ENCODE peak calls at places on chromosomes 13 and 19, in eight cellular contexts. Y is HCT116; Q is stomach; F is naive thymus-derived CD4-positive, alpha-beta T cell; K is upper lobe of right lung; N is CD8-positive, alpha-beta T cell; U is body of pancreas; H is GM23248. E is an unnamed sample. For H3K9me3, the result is how much of the 10 kb centered on the place peaks cover.

GRCh38 chr19:558770-559439 is 13.5 kb upstream of the BSG start:
- DNase-seq in H (no peak), N (no peak), U (no peak), F (no peak), K (peak), Q (peak), Y (no peak), E (no peak)

GRCh38 chr13:77728265-77728966 is 30.9 kb downstream of the SLAIN1 start:
- DNase-seq in H (no peak), N (no peak), F (no peak), Y (no peak), U (no peak), K (no peak), Q (no peak), E (no peak)

GRCh38 chr19:9251236-9251635 is 506 bp downstream of the OR7E24 start:
- DNase-seq in U (no peak), K (no peak), F (no peak), Q (no peak), N (no peak), H (no peak), Y (no peak), E (no peak)

GRCh38 chr19:4523306-4524110 is 5.2 kb upstream of the PLIN4 start:
- DNase-seq in Q (peak), H (peak), F (no peak), K (peak), N (peak), U (peak), Y (peak), E (no peak)

GRCh38 chr19:35315883-35316282 is 13.1 kb upstream of the CD22 start:
- DNase-seq in Y (no peak), Q (no peak), F (no peak), K (no peak), H (no peak), U (no peak), N (no peak), E (no peak)

GRCh38 chr19:12726988-12727316 is 3.2 kb upstream of the TNPO2 start:
- DNase-seq in U (no peak), Q (no peak), K (no peak), H (no peak), Y (no peak), F (no peak), N (no peak), E (no peak)

GRCh38 chr13:31101511-31102170 is 60.1 kb downstream of the HSPH1 start:
- DNase-seq in U (no peak), K (no peak), N (no peak), H (peak), Q (no peak), Y (no peak), F (no peak), E (no peak)

GRCh38 chr19:39858541-39858940 is 12.4 kb upstream of the FBL start:
- DNase-seq in Y (no peak), Q (peak), U (peak), H (no peak), N (peak), F (no peak), K (peak), E (no peak)

GRCh38 chr13:112905990-112906641 is 62.9 kb upstream of the MCF2L start:
- DNase-seq in U (no peak), F (no peak), Q (peak), N (no peak), K (no peak), H (no peak), Y (no peak), E (no peak)

GRCh38 chr19:15112385-15112784 is 5.2 kb downstream of the SYDE1 start:
- DNase-seq in K (no peak), H (peak), F (no peak), Q (no peak), N (no peak), Y (peak), U (no peak), E (no peak)

GRCh38 chr19:3275068-3275582 is 50.7 kb downstream of the CELF5 start:
- DNase-seq in F (peak), U (no peak), K (no peak), N (peak), H (no peak), Q (no peak), Y (peak), E (peak)

GRCh38 chr19:45940515-45940805 is 25.9 kb upstream of the NANOS2 start:
- DNase-seq in Y (no peak), Q (no peak), U (no peak), K (no peak), N (no peak), H (no peak), F (no peak), E (no peak)

GRCh38 chr19:56295531-56296455 is 18.8 kb downstream of the ZSCAN5A start:
- DNase-seq in H (no peak), F (no peak), Y (no peak), Q (no peak), N (no peak), K (no peak), U (no peak), E (no peak)

GRCh38 chr13:83722443-83722842 is 159.8 kb downstream of the SLITRK1 start:
- DNase-seq in U (no peak), Y (no peak), F (no peak), H (no peak), K (no peak), Q (no peak), N (no peak), E (no peak)

GRCh38 chr19:20863176-20863575 is 59.9 kb upstream of the ZNF85 start:
- DNase-seq in N (no peak), U (peak), K (no peak), Q (no peak), Y (no peak), F (no peak), H (no peak), E (no peak)

GRCh38 chr13:81907973-81908372 is 1567.0 kb upstream of the SPRY2 start:
- DNase-seq in H (no peak), U (no peak), Y (no peak), N (no peak), Q (no peak), K (no peak), F (no peak), E (no peak)

GRCh38 chr19:42252365-42253244 is 2.3 kb downstream of the ERF start:
- DNase-seq in H (peak), N (no peak), K (peak), U (peak), Y (no peak), F (peak), Q (no peak), E (no peak)

GRCh38 chr19:13181747-13182388 is 31.7 kb downstream of the IER2 start:
- DNase-seq in H (peak), Q (peak), U (peak), K (peak), N (peak), F (no peak), Y (no peak), E (peak)

GRCh38 chr13:67229438-67230242 is 496 bp downstream of the PCDH9 start:
- DNase-seq in Y (no peak), Q (no peak), H (peak), U (no peak), N (no peak), F (peak), K (no peak), E (no peak)

GRCh38 chr13:41224113-41225110 is 30.0 kb upstream of the KBTBD7 start:
- DNase-seq in U (no peak), F (no peak), K (no peak), H (peak), Y (no peak), Q (no peak), N (no peak), E (no peak)

GRCh38 chr19:29467824-29468401 is 57.9 kb upstream of the VSTM2B start:
- DNase-seq in K (no peak), U (no peak), Q (no peak), N (no peak), H (peak), Y (peak), F (no peak), E (no peak)

GRCh38 chr19:53989600-53990533 is 1.6 kb upstream of the CACNG6 start:
- DNase-seq in N (no peak), Y (no peak), F (no peak), Q (no peak), K (no peak), H (no peak), U (no peak), E (no peak)

GRCh38 chr19:57241181-57241580 is 749 bp downstream of the ZNF805 start:
- DNase-seq in N (no peak), Y (no peak), F (no peak), U (no peak), H (peak), Q (no peak), K (no peak), E (no peak)

GRCh38 chr19:37217533-37217854 is 520 bp upstream of the ZNF383 start:
- DNase-seq in N (no peak), F (no peak), Q (no peak), U (no peak), H (no peak), Y (no peak), K (no peak), E (no peak)

GRCh38 chr13:32587014-32587773 is 942 bp downstream of the PDS5B start:
- DNase-seq in H (peak), K (peak), U (peak), N (peak), F (peak), Q (peak), Y (peak), E (peak)

GRCh38 chr13:23743717-23744116 is 145.5 kb downstream of the MIPEP start:
- DNase-seq in H (no peak), Q (no peak), Y (no peak), K (no peak), U (no peak), F (no peak), N (no peak), E (no peak)

GRCh38 chr19:41646589-41647204 is 19.8 kb upstream of the CEACAM4 start:
- DNase-seq in N (no peak), U (peak), H (peak), Y (peak), Q (no peak), F (peak), K (peak), E (peak)

GRCh38 chr13:112671359-112671758 is 18.5 kb upstream of the ATP11A start:
- DNase-seq in Y (no peak), Q (no peak), N (no peak), U (no peak), H (no peak), K (peak), F (no peak), E (no peak)

GRCh38 chr13:73341748-73342147 is 282.9 kb downstream of the KLF5 start:
- DNase-seq in Y (no peak), U (no peak), H (peak), K (no peak), N (no peak), Q (no peak), F (no peak), E (no peak)

GRCh38 chr13:41546372-41547252 is 89.3 kb downstream of the RGCC start:
- DNase-seq in U (no peak), Y (no peak), K (no peak), N (no peak), Q (no peak), F (no peak), H (peak), E (no peak)

GRCh38 chr19:7230826-7231225 is 63.4 kb downstream of the INSR start:
- DNase-seq in Y (no peak), H (peak), F (no peak), U (peak), Q (peak), K (peak), N (no peak), E (no peak)

GRCh38 chr13:92313382-92313781 is 913.2 kb upstream of the GPC6 start:
- DNase-seq in Q (no peak), N (no peak), Y (no peak), K (no peak), H (no peak), U (no peak), F (no peak), E (no peak)

DNA sequence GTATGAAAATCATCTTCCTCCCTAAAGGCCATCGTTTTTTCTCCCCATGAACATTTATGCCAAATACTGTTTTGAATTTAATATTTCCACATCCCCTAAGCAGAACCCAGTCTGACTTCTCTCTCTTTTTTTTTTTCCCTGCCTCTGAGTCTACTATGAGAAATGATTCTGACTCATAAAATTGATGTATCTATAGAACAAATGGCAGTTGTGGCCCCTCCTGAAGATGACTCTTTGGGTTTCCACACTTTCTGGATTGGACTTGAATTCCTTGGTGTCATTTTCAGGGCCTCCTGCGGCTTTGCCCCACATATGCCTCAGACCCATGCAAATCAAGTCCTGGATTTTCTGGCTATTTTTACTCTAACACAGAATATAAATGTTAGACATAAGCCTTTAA is 22.7 kb upstream of the NAXD start:
- DNase-seq in U (no peak), K (no peak), Q (no peak), H (peak), Y (no peak), F (no peak), N (no peak), E (no peak)
- H3K4me3 ChIP-seq in U (no peak), K (no peak), Q (no peak), H (no peak), Y (no peak), F (no peak), N (no peak), E (no peak)

DNA sequence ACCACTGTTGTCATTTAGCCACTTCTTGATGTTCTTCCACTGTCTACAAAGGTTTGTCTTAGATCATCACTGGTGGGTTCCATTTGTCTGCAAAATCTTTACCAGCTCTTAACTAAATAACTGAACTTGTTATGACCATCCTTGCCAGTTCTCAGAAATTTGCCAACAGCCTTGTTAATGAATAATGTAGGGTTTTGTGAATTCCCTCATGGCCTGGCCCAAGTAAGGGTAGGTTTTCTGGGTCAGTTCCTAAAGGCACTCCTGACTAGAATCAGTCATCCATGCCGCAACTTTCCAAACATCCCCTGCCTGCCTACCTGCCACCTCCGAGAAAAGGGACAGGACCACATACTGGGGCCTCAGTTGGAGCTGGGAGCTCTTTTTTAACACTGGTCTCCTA is 4.0 kb downstream of the COL4A1 start:
- DNase-seq in Y (no peak), H (no peak), K (no peak), F (no peak), U (no peak), N (no peak), Q (no peak), E (no peak)
- H3K27ac ChIP-seq in Y (no peak), H (no peak), K (no peak), F (no peak), U (peak), N (no peak), Q (no peak), E (no peak)

GRCh38 chr13:48072304-48072703 is 22.6 kb downstream of the MED4 start:
- DNase-seq in Q (no peak), K (no peak), F (no peak), Y (no peak), H (no peak), U (no peak), N (no peak), E (no peak)
- H3K9me3 ChIP-seq in Q (under half), K (under half), F (under half), Y (under half), H (under half), U (under half), N (under half), E (under half)

DNA sequence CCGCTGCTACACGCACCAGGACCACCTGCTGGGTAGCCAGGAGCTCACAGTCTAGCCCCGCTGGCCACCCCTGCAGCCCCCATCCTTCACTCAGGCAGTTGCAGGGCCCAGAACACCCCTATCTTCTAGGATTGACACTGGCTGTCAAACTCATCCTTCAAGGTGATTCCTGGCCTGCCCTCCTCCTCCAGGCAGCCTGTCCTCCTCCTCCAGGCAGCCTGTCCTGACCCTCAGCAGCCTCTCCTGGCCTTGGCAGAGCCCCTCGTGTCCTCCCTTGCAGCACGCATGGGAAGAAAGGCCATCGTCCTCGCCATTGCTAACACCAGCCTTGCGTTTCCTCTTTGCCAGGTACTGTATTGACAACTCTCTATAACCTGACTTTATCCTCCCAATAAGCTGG is 3.8 kb upstream of the EPS8L1 start:
- DNase-seq in N (no peak), Q (no peak), H (no peak), K (no peak), F (no peak), Y (no peak), U (no peak), E (no peak)
- H3K4me3 ChIP-seq in N (no peak), Q (no peak), H (no peak), K (no peak), F (no peak), Y (no peak), U (no peak), E (no peak)

E was measured in CD8-positive, alpha-beta memory T cell.